ENCODE peak calls at places on chromosome 5, in six cellular contexts. D is HFF-Myc; R is endothelial cell of umbilical vein; L is CD8-positive, alpha-beta T cell; Z is GM23338; P is A549. N is an unnamed sample.

GRCh38 chr5:19987594-19988345 is at the start of gene CDH18:
- DNase-seq in D (no peak), R (peak; percentile 30), L (no peak), Z (peak; percentile 86), P (peak; percentile 22), N (no peak)

GRCh38 chr5:56819027-56819881 is 3.9 kb downstream of the MAP3K1 start:
- DNase-seq in D (no peak), R (peak; percentile 71), L (no peak), Z (no peak), P (no peak), N (no peak)

GRCh38 chr5:130885718-130886117 is 279.3 kb downstream of the HINT1 start:
- DNase-seq in D (no peak), R (no peak), L (no peak), Z (no peak), P (no peak), N (no peak)

GRCh38 chr5:37222181-37222580 is 27.0 kb downstream of the CPLANE1 start:
- DNase-seq in D (no peak), R (no peak), L (no peak), Z (no peak), P (no peak), N (no peak)

GRCh38 chr5:149002761-149003689 is 59.8 kb downstream of the SH3TC2 start:
- DNase-seq in D (no peak), R (peak; percentile 34), L (no peak), Z (no peak), P (peak; percentile 27), N (no peak)

GRCh38 chr5:179793470-179794139 is at the start of gene LTC4S:
- DNase-seq in D (no peak), R (peak; percentile 52), L (peak; percentile 72), Z (no peak), P (no peak), N (no peak)

GRCh38 chr5:132883261-132883834 is 9.9 kb downstream of the LEAP2 start:
- DNase-seq in D (peak; percentile 45), R (peak; percentile 82), L (peak; percentile 24), Z (peak; percentile 67), P (peak; percentile 80), N (no peak)

GRCh38 chr5:39446231-39446630 is 21.5 kb upstream of the DAB2 start:
- DNase-seq in D (no peak), R (no peak), L (no peak), Z (no peak), P (no peak), N (no peak)

GRCh38 chr5:154753792-154754191 is 1.4 kb upstream of the LARP1 start:
- DNase-seq in D (peak; percentile 74), R (peak; percentile 53), L (no peak), Z (no peak), P (peak; percentile 22), N (peak; percentile 89)

GRCh38 chr5:133919148-133920136 is 49.0 kb downstream of the C5orf15 start:
- DNase-seq in D (no peak), R (no peak), L (no peak), Z (no peak), P (no peak), N (no peak)

GRCh38 chr5:76498328-76498727 is 95.2 kb downstream of the IQGAP2 start:
- DNase-seq in D (no peak), R (no peak), L (no peak), Z (peak; percentile 53), P (no peak), N (no peak)

GRCh38 chr5:160399402-160400353 is at the start of gene FAM200C:
- DNase-seq in D (peak; percentile 82), R (peak; percentile 95), L (peak; percentile 57), Z (peak; percentile 96), P (peak; percentile 94), N (peak; percentile 51)

GRCh38 chr5:133635051-133635450 is 22.7 kb upstream of the FSTL4 start:
- DNase-seq in D (peak; percentile 12), R (no peak), L (no peak), Z (no peak), P (peak; percentile 46), N (no peak)

GRCh38 chr5:140205216-140205615 is 30.2 kb downstream of the CYSTM1 start:
- DNase-seq in D (no peak), R (peak; percentile 83), L (no peak), Z (no peak), P (no peak), N (no peak)

GRCh38 chr5:111813520-111813919 is 56.5 kb upstream of the NREP start:
- DNase-seq in D (no peak), R (no peak), L (no peak), Z (no peak), P (no peak), N (no peak)

GRCh38 chr5:37839441-37840035 is 303 bp downstream of the GDNF start:
- DNase-seq in D (no peak), R (peak; percentile 17), L (no peak), Z (peak; percentile 64), P (peak; percentile 33), N (no peak)

GRCh38 chr5:127396490-127397155 is 106.0 kb downstream of the MEGF10 start:
- DNase-seq in D (no peak), R (no peak), L (no peak), Z (peak; percentile 30), P (no peak), N (no peak)

GRCh38 chr5:159419567-159419966 is 89.3 kb upstream of the IL12B start:
- DNase-seq in D (no peak), R (no peak), L (no peak), Z (peak; percentile 44), P (peak; percentile 39), N (no peak)

GRCh38 chr5:55316289-55316688 is 8.5 kb downstream of the MTREX start:
- DNase-seq in D (no peak), R (no peak), L (no peak), Z (no peak), P (no peak), N (no peak)

GRCh38 chr5:90546216-90546837 is 12.3 kb upstream of the ADGRV1 start:
- DNase-seq in D (no peak), R (no peak), L (no peak), Z (no peak), P (no peak), N (no peak)

GRCh38 chr5:128498844-128499455 is 39.1 kb downstream of the FBN2 start:
- DNase-seq in D (peak; percentile 27), R (peak; percentile 60), L (no peak), Z (peak; percentile 66), P (peak; percentile 61), N (no peak)

GRCh38 chr5:139422307-139422893 is 16.9 kb downstream of the DNAJC18 start:
- DNase-seq in D (peak; percentile 63), R (peak; percentile 79), L (peak; percentile 48), Z (peak; percentile 84), P (peak; percentile 69), N (no peak)

GRCh38 chr5:3429962-3430361 is 165.7 kb upstream of the IRX1 start:
- DNase-seq in D (no peak), R (no peak), L (no peak), Z (no peak), P (no peak), N (no peak)

GRCh38 chr5:84360056-84360455 is 24.6 kb downstream of the EDIL3 start:
- DNase-seq in D (no peak), R (no peak), L (no peak), Z (no peak), P (no peak), N (no peak)

GRCh38 chr5:172816887-172817418 is 17.1 kb upstream of the ERGIC1 start:
- DNase-seq in D (peak; percentile 41), R (no peak), L (no peak), Z (no peak), P (peak; percentile 58), N (no peak)

GRCh38 chr5:172979778-172980177 is 3.8 kb upstream of the ATP6V0E1 start:
- DNase-seq in D (no peak), R (no peak), L (no peak), Z (no peak), P (no peak), N (no peak)

GRCh38 chr5:61817472-61818326 is 485.6 kb downstream of the ZSWIM6 start:
- DNase-seq in D (no peak), R (peak; percentile 61), L (no peak), Z (peak; percentile 71), P (peak; percentile 64), N (peak; percentile 21)

GRCh38 chr5:96259211-96259772 is 173.8 kb downstream of the PCSK1 start:
- DNase-seq in D (no peak), R (peak; percentile 75), L (no peak), Z (no peak), P (peak; percentile 61), N (no peak)

GRCh38 chr5:58455495-58455894 is 4.4 kb downstream of the PLK2 start:
- DNase-seq in D (no peak), R (peak; percentile 15), L (no peak), Z (no peak), P (no peak), N (no peak)

GRCh38 chr5:111694183-111694582 is 62.8 kb downstream of the NREP start:
- DNase-seq in D (no peak), R (no peak), L (no peak), Z (no peak), P (peak; percentile 22), N (no peak)

GRCh38 chr5:68353624-68354023 is 138.1 kb downstream of the PIK3R1 start:
- DNase-seq in D (no peak), R (no peak), L (no peak), Z (no peak), P (no peak), N (no peak)

GRCh38 chr5:169801324-169801777 is 164.3 kb downstream of the DOCK2 start:
- DNase-seq in D (peak; percentile 41), R (no peak), L (no peak), Z (no peak), P (peak; percentile 34), N (no peak)

GRCh38 chr5:32090755-32091128 is 83.4 kb downstream of the GOLPH3 start:
- DNase-seq in D (no peak), R (no peak), L (no peak), Z (peak; percentile 20), P (no peak), N (no peak)

GRCh38 chr5:174424219-174425053 is 299.9 kb upstream of the MSX2 start:
- DNase-seq in D (no peak), R (no peak), L (no peak), Z (no peak), P (no peak), N (no peak)
- TF ChIP-seq CTCF in D (no peak), R (no peak), L (no peak), Z (peak; percentile 33), P (no peak), N (no peak)

DNA sequence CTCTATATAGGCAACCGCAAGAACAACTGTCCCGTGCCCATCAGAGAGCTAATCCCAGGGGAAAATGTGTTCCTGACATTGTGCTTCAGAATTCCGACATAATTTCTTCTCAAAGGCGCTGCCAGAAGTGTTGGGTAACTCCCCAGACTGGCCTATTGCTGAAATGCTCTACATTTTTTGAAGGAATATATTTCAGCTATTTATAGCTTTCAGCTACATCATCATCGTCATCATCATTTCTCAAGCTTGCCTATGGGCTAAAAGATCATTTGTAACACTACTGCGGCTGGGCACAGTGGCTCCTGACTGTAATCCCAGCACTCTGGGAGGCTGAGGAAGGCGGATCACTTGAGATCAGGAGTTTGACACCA is 49.7 kb downstream of the MYO10 start:
- DNase-seq in D (no peak), R (no peak), L (no peak), Z (no peak), P (peak; percentile 54), N (peak; percentile 78)
- H3K4me3 ChIP-seq in D (no peak overlapping the region), R (no peak overlapping the region), L (no peak overlapping the region), Z (no peak overlapping the region), P (no peak overlapping the region), N (no peak overlapping the region)

GRCh38 chr5:78300464-78301045 is 6.1 kb upstream of the AP3B1 start:
- DNase-seq in D (no peak), R (no peak), L (no peak), Z (peak; percentile 24), P (peak; percentile 17), N (no peak)
- TF ChIP-seq CTCF in D (no peak), R (no peak), L (peak; percentile 49), Z (peak; percentile 42), P (peak; percentile 61), N (no peak)

GRCh38 chr5:176818391-176819098 is 8.2 kb downstream of the UNC5A start:
- DNase-seq in D (no peak), R (no peak), L (peak; percentile 67), Z (no peak), P (peak; percentile 32), N (no peak)
- H3K4me3 ChIP-seq in D (no peak overlapping the region), R (no peak overlapping the region), L (no peak overlapping the region), Z (peak overlapping the region; percentile 72), P (peak overlapping the region; percentile 65), N (no peak overlapping the region)